ENCODE peak calls at places on chromosomes 3 and 15, in ten cellular contexts. T is cardiac muscle cell; B is body of pancreas; L is psoas muscle; O is uterus; Q is ovary; R is AG04450; F is BE2C; Z is transverse colon; J is CD8-positive, alpha-beta T cell. V is an unnamed sample.

GRCh38 chr3:170233532-170233931 is 11.3 kb downstream of the PRKCI start:
- DNase-seq in T (no peak), B (no peak), L (no peak), O (no peak), Q (no peak), R (peak; percentile 68), F (no peak), Z (peak; percentile 38), J (no peak), V (peak; percentile 49)

GRCh38 chr3:164250923-164251322 is 827.4 kb downstream of the SI start:
- DNase-seq in T (no peak), B (no peak), L (no peak), O (no peak), Q (no peak), R (no peak), F (no peak), Z (no peak), J (no peak), V (no peak)

GRCh38 chr3:42539871-42540714 is 37.6 kb downstream of the VIPR1 start:
- DNase-seq in T (peak; percentile 72), B (peak; percentile 86), L (no peak), O (no peak), Q (no peak), R (no peak), F (peak; percentile 44), Z (peak; percentile 85), J (peak; percentile 52), V (peak; percentile 87)

GRCh38 chr15:41983621-41984571 is 11.5 kb upstream of the EHD4 start:
- DNase-seq in T (no peak), B (no peak), L (no peak), O (no peak), Q (no peak), R (no peak), F (no peak), Z (peak; percentile 7), J (no peak), V (no peak)

GRCh38 chr3:165895919-165896318 is 58.7 kb upstream of the BCHE start:
- DNase-seq in T (peak; percentile 82), B (no peak), L (no peak), O (no peak), Q (no peak), R (no peak), F (peak; percentile 74), Z (no peak), J (no peak), V (no peak)

GRCh38 chr3:104810896-104811295 is 555.8 kb upstream of the ALCAM start:
- DNase-seq in T (no peak), B (peak; percentile 26), L (no peak), O (no peak), Q (no peak), R (no peak), F (no peak), Z (no peak), J (no peak), V (no peak)

GRCh38 chr3:165502707-165503106 is 306.5 kb upstream of the SLITRK3 start:
- DNase-seq in T (no peak), B (no peak), L (no peak), O (no peak), Q (no peak), R (no peak), F (no peak), Z (no peak), J (no peak), V (no peak)

GRCh38 chr3:167051421-167051820 is 328.7 kb downstream of the ZBBX start:
- DNase-seq in T (no peak), B (no peak), L (no peak), O (no peak), Q (no peak), R (no peak), F (no peak), Z (no peak), J (no peak), V (no peak)

GRCh38 chr3:12891985-12892839 is 50.8 kb upstream of the RPL32 start:
- DNase-seq in T (peak; percentile 74), B (peak; percentile 46), L (peak; percentile 18), O (peak; percentile 52), Q (peak; percentile 58), R (peak; percentile 32), F (peak; percentile 39), Z (peak; percentile 35), J (no peak), V (peak; percentile 39)

GRCh38 chr15:36757189-36757814 is 177.9 kb downstream of the CDIN1 start:
- DNase-seq in T (no peak), B (no peak), L (no peak), O (no peak), Q (no peak), R (no peak), F (no peak), Z (no peak), J (no peak), V (no peak)

GRCh38 chr15:36756707-36757106 is 177.3 kb downstream of the CDIN1 start:
- DNase-seq in T (no peak), B (no peak), L (no peak), O (no peak), Q (no peak), R (no peak), F (no peak), Z (no peak), J (no peak), V (no peak)

GRCh38 chr15:36753173-36753572 is 173.7 kb downstream of the CDIN1 start:
- DNase-seq in T (no peak), B (no peak), L (no peak), O (no peak), Q (no peak), R (no peak), F (no peak), Z (no peak), J (no peak), V (no peak)

GRCh38 chr15:36755341-36755740 is 175.9 kb downstream of the CDIN1 start:
- DNase-seq in T (no peak), B (no peak), L (no peak), O (no peak), Q (no peak), R (no peak), F (no peak), Z (no peak), J (no peak), V (no peak)

GRCh38 chr15:36758800-36759199 is 179.4 kb downstream of the CDIN1 start:
- DNase-seq in T (no peak), B (no peak), L (no peak), O (no peak), Q (no peak), R (no peak), F (no peak), Z (no peak), J (no peak), V (no peak)
- TF ChIP-seq CTCF in T (no peak), B (no peak), L (no peak), O (no peak), Q (no peak), R (no peak), F (no peak), Z (no peak), J (no peak), V (no peak)

GRCh38 chr3:70383360-70383831 is 71.0 kb upstream of the MDFIC2 start:
- DNase-seq in T (no peak), B (no peak), L (no peak), O (no peak), Q (no peak), R (no peak), F (no peak), Z (no peak), J (no peak), V (no peak)
- H3K27me3 ChIP-seq in T (no peaks in the 10 kb centered on the region), B (no peaks in the 10 kb centered on the region), L (no peaks in the 10 kb centered on the region), O (no peaks in the 10 kb centered on the region), Q (no peaks in the 10 kb centered on the region), R (no peaks in the 10 kb centered on the region), F (no peaks in the 10 kb centered on the region), Z (no peaks in the 10 kb centered on the region), J (no peaks in the 10 kb centered on the region), V (no peaks in the 10 kb centered on the region)

GRCh38 chr15:85710340-85710842 is 84.3 kb downstream of the KLHL25 start:
- DNase-seq in T (no peak), B (no peak), L (no peak), O (no peak), Q (no peak), R (no peak), F (no peak), Z (no peak), J (no peak), V (no peak)

GRCh38 chr15:85707519-85708338 is 87.0 kb downstream of the KLHL25 start:
- DNase-seq in T (peak; percentile 76), B (peak; percentile 63), L (no peak), O (no peak), Q (no peak), R (no peak), F (no peak), Z (no peak), J (no peak), V (no peak)

GRCh38 chr15:85706779-85707518 is 87.8 kb downstream of the KLHL25 start:
- DNase-seq in T (no peak), B (no peak), L (no peak), O (peak; percentile 65), Q (no peak), R (no peak), F (no peak), Z (peak; percentile 23), J (no peak), V (no peak)

GRCh38 chr15:85708402-85708932 is 86.3 kb downstream of the KLHL25 start:
- DNase-seq in T (peak; percentile 89), B (no peak), L (no peak), O (no peak), Q (no peak), R (no peak), F (no peak), Z (no peak), J (no peak), V (no peak)

DNA sequence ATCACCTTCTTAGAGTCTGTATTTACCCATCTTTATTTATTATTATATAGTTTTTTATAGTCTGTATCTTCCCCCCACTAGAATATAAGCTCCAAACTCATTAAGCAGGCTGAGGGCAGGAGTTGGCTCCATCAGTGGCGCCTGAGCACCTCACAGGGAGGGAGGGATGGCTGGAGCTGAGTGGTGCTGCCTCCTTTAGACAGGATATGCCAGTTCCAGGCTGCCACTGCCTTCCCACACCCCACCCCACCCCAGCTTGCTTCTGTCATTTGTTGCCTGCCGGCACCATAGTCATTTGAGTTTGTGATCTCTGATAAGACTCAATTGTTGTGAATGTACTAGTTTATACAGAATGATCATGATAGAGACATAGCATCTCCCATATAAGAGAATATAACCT is 85.5 kb downstream of the KLHL25 start:
- DNase-seq in T (no peak), B (no peak), L (no peak), O (no peak), Q (no peak), R (no peak), F (no peak), Z (no peak), J (no peak), V (no peak)
- TF ChIP-seq CTCF in T (no peak), B (no peak), L (no peak), O (no peak), Q (no peak), R (no peak), F (no peak), Z (no peak), J (no peak), V (no peak)

DNA sequence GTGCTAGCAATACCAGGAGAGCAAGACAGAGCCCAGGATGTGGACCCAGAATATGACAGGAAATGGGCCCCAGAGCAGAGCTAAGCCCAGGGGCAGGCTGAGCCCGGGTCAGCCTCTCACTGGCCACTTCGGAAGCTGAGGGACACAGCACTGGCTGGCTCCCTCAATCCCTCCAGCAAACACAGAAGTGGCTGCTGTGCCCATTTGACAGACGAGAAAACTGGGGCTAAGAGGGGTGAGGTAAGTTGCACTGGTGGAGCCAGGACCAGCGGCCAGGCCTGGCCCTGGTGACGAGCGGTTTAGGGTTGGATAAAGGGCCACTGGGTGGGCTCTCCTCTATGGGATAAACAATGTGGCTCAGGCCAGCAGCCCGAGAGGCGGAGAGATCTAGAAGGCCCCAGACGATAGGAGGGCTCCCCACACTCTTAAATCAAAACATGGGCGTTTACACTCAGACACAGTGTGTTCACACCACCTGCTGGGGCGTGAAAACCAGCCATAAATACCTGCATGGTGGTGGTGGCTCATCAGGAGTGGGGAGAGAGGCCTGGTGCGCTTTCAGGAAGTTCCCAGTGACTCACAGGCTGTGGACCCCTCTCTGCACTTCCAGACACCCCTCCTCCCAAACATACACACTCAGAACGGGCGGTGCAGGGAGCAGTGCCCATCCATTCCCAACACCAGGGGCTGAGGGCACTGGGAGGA is 12.0 kb upstream of the LINGO1 start:
- DNase-seq in T (no peak), B (no peak), L (no peak), O (no peak), Q (no peak), R (no peak), F (no peak), Z (peak; percentile 18), J (no peak), V (no peak)
- H3K27me3 ChIP-seq in T (no peaks in the 10 kb centered on the region), B (no peaks in the 10 kb centered on the region), L (peaks cover 5% of the 10 kb centered on the region), O (no peaks in the 10 kb centered on the region), Q (no peaks in the 10 kb centered on the region), R (peaks cover 31% of the 10 kb centered on the region), F (no peaks in the 10 kb centered on the region), Z (no peaks in the 10 kb centered on the region), J (no peaks in the 10 kb centered on the region), V (no peaks in the 10 kb centered on the region)